ENCODE peak calls at places on chromosomes 13 and 19, in six cellular contexts. A is GM10248, E is lower lobe of right lung, I is heart left ventricle, X is heart right ventricle, L is psoas muscle. G is an unnamed sample.

GRCh38 chr13:70668293-70668692 is 560.0 kb upstream of the KLHL1 start:
- DNase-seq in A (no peak), E (no peak), I (no peak), X (no peak), L (no peak), G (no peak)

GRCh38 chr19:45645631-45646344 is 6.6 kb upstream of the EML2 start:
- DNase-seq in A (peak), E (peak), I (peak), X (peak), L (peak), G (peak)

GRCh38 chr13:103640617-103641016 is 574.4 kb upstream of the SLC10A2 start:
- DNase-seq in A (no peak), E (no peak), I (no peak), X (no peak), L (no peak), G (no peak)

GRCh38 chr19:3873151-3873550 is 4.3 kb upstream of the ZFR2 start:
- DNase-seq in A (no peak), E (no peak), I (no peak), X (no peak), L (no peak), G (no peak)

GRCh38 chr19:37221136-37221535 is 3.1 kb downstream of the ZNF383 start:
- DNase-seq in A (no peak), E (no peak), I (no peak), X (no peak), L (no peak), G (no peak)

GRCh38 chr19:14090509-14091085 is at the start of gene SAMD1:
- DNase-seq in A (peak), E (peak), I (peak), X (peak), L (peak), G (peak)

GRCh38 chr19:34996978-34997640 is 3.0 kb upstream of the GRAMD1A start:
- DNase-seq in A (no peak), E (peak), I (no peak), X (no peak), L (peak), G (no peak)

GRCh38 chr13:48574036-48574796 is 41.3 kb upstream of the RCBTB2 start:
- DNase-seq in A (no peak), E (no peak), I (no peak), X (no peak), L (no peak), G (no peak)

GRCh38 chr13:28531956-28532225 is 37.0 kb upstream of the FLT1 start:
- DNase-seq in A (no peak), E (no peak), I (no peak), X (no peak), L (no peak), G (no peak)

GRCh38 chr13:86601351-86601750 is 802.1 kb upstream of the SLITRK6 start:
- DNase-seq in A (no peak), E (no peak), I (no peak), X (no peak), L (no peak), G (no peak)

GRCh38 chr13:44576396-44577235 is 486 bp upstream of the TSC22D1 start:
- DNase-seq in A (peak), E (peak), I (peak), X (no peak), L (no peak), G (no peak)

GRCh38 chr13:24279267-24279666 is 30.1 kb upstream of the C1QTNF9 start:
- DNase-seq in A (no peak), E (no peak), I (no peak), X (no peak), L (no peak), G (no peak)

GRCh38 chr13:41501281-41501680 is 43.9 kb downstream of the RGCC start:
- DNase-seq in A (no peak), E (no peak), I (no peak), X (no peak), L (no peak), G (no peak)

GRCh38 chr19:28021316-28022185 is 1191.4 kb downstream of the UQCRFS1 start:
- DNase-seq in A (no peak), E (no peak), I (no peak), X (no peak), L (no peak), G (no peak)

GRCh38 chr19:57103573-57104277 is 16.1 kb upstream of the USP29 start:
- DNase-seq in A (peak), E (no peak), I (peak), X (peak), L (peak), G (peak)

GRCh38 chr19:19507354-19507753 is 8.0 kb downstream of the TSSK6 start:
- DNase-seq in A (no peak), E (no peak), I (no peak), X (no peak), L (no peak), G (no peak)

GRCh38 chr13:28357247-28357825 is 137.6 kb downstream of the FLT1 start:
- DNase-seq in A (no peak), E (no peak), I (no peak), X (no peak), L (no peak), G (no peak)

GRCh38 chr19:13633109-13633508 is 126.8 kb upstream of the CACNA1A start:
- DNase-seq in A (no peak), E (no peak), I (no peak), X (no peak), L (no peak), G (no peak)

GRCh38 chr13:45500492-45501174 is 35.9 kb downstream of the COG3 start:
- DNase-seq in A (no peak), E (no peak), I (no peak), X (no peak), L (no peak), G (no peak)

GRCh38 chr19:40702337-40703012 is 12.0 kb upstream of the NUMBL start:
- DNase-seq in A (no peak), E (no peak), I (no peak), X (peak), L (no peak), G (no peak)

GRCh38 chr13:46962286-46962941 is 65.6 kb upstream of the HTR2A start:
- DNase-seq in A (peak), E (no peak), I (no peak), X (no peak), L (no peak), G (no peak)
- TF ChIP-seq CTCF in A (peak), E (peak), I (peak), X (no peak), L (no peak), G (no peak)

GRCh38 chr19:18401580-18402112 is 4.2 kb upstream of the LRRC25 start:
- DNase-seq in A (peak), E (peak), I (peak), X (peak), L (peak), G (no peak)
- TF ChIP-seq CTCF in A (peak), E (peak), I (peak), X (peak), L (peak), G (no peak)

DNA sequence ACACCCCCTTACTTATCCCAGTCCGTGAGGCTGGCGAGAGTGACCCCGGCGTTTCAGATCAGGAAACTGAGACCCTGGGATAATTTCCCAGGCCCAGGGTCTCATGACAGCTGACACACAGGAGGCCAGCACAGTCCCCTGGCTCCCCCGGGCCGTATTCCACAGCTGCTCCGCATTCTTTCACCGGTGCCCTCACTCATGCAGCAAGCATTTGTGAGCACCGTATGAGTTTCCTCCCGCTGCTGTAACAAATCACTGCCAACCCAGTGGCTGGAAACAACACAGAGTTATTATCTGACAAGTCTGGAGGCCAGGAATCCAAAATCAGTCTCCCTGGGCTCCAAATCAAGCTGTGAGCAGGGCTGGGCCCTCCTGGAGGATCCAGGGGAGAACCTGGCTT is 21.3 kb downstream of the GADD45B start:
- DNase-seq in A (no peak), E (no peak), I (no peak), X (no peak), L (no peak), G (no peak)
- TF ChIP-seq CTCF in A (no peak), E (no peak), I (no peak), X (no peak), L (no peak), G (no peak)

GRCh38 chr13:75416327-75417005 is 65.5 kb downstream of the TBC1D4 start:
- DNase-seq in A (no peak), E (no peak), I (no peak), X (no peak), L (no peak), G (no peak)
- TF ChIP-seq CTCF in A (peak), E (no peak), I (no peak), X (no peak), L (no peak), G (no peak)

G was measured in ovary.